ENCODE peak calls at places on chromosomes 7 and 10, in eight cellular contexts. K, X, I, A, B, E, D and R are unnamed samples.

GRCh38 chr10:47024399-47025252 is 113.4 kb downstream of the PTPN20 start:
- ATAC-seq in K (peak; percentile 75), X (peak; percentile 87), I (peak; percentile 93), A (peak; percentile 75), B (no peak), E (peak; percentile 82), D (peak; percentile 63), R (peak; percentile 67)

GRCh38 chr7:139889186-139889871 is 60.3 kb downstream of the TBXAS1 start:
- ATAC-seq in K (no peak), X (peak; percentile 29), I (peak; percentile 64), A (no peak), B (no peak), E (no peak), D (no peak), R (no peak)

GRCh38 chr10:101226506-101226887 is 2.8 kb downstream of the LBX1 start:
- ATAC-seq in K (peak; percentile 28), X (peak; percentile 44), I (peak; percentile 8), A (no peak), B (no peak), E (peak; percentile 25), D (no peak), R (no peak)

GRCh38 chr7:54802841-54803240 is 43.8 kb upstream of the SEC61G start:
- ATAC-seq in K (no peak), X (peak; percentile 97), I (peak; percentile 83), A (no peak), B (peak; percentile 24), E (no peak), D (no peak), R (peak; percentile 33)

GRCh38 chr7:3095046-3095445 is 51.4 kb upstream of the CARD11 start:
- ATAC-seq in K (peak; percentile 61), X (peak; percentile 79), I (no peak), A (peak; percentile 61), B (no peak), E (peak; percentile 67), D (peak; percentile 66), R (no peak)

GRCh38 chr7:3559178-3559765 is 258.2 kb downstream of the SDK1 start:
- ATAC-seq in K (no peak), X (no peak), I (peak; percentile 80), A (no peak), B (peak; percentile 98), E (peak; percentile 73), D (no peak), R (no peak)

GRCh38 chr7:79723833-79724608 is 270.6 kb upstream of the MAGI2 start:
- ATAC-seq in K (no peak), X (no peak), I (no peak), A (no peak), B (no peak), E (no peak), D (no peak), R (no peak)

GRCh38 chr10:87053121-87053520 is 33.0 kb downstream of the FAM25A start:
- ATAC-seq in K (no peak), X (no peak), I (no peak), A (no peak), B (no peak), E (no peak), D (no peak), R (no peak)

GRCh38 chr10:110382695-110383094 is 78.0 kb upstream of the SMNDC1 start:
- ATAC-seq in K (no peak), X (no peak), I (no peak), A (no peak), B (no peak), E (no peak), D (no peak), R (no peak)

GRCh38 chr10:102600816-102601215 is 43.5 kb upstream of the TRIM8 start:
- ATAC-seq in K (no peak), X (no peak), I (no peak), A (no peak), B (no peak), E (no peak), D (no peak), R (no peak)

GRCh38 chr10:72254891-72255568 is 18.7 kb upstream of the DDIT4 start:
- ATAC-seq in K (peak; percentile 64), X (peak; percentile 28), I (no peak), A (peak; percentile 38), B (peak; percentile 88), E (peak; percentile 93), D (peak; percentile 70), R (peak; percentile 55)

GRCh38 chr7:30802812-30803211 is 31.6 kb downstream of the MINDY4 start:
- ATAC-seq in K (no peak), X (no peak), I (no peak), A (no peak), B (no peak), E (no peak), D (no peak), R (no peak)

GRCh38 chr10:98276316-98276715 is 8.3 kb upstream of the LOXL4 start:
- ATAC-seq in K (peak; percentile 44), X (no peak), I (no peak), A (no peak), B (no peak), E (no peak), D (no peak), R (no peak)

GRCh38 chr7:651032-651728 is 75.3 kb upstream of the DNAAF5 start:
- ATAC-seq in K (no peak), X (peak; percentile 55), I (no peak), A (no peak), B (no peak), E (no peak), D (no peak), R (no peak)

GRCh38 chr10:75788394-75789205 is 357.2 kb downstream of the LRMDA start:
- ATAC-seq in K (no peak), X (no peak), I (peak; percentile 84), A (no peak), B (no peak), E (peak; percentile 69), D (no peak), R (no peak)

GRCh38 chr7:2734761-2735571 is 47.0 kb downstream of the AMZ1 start:
- ATAC-seq in K (peak; percentile 38), X (no peak), I (no peak), A (peak; percentile 47), B (no peak), E (peak; percentile 52), D (peak; percentile 31), R (no peak)